ENCODE peak calls at places on chromosomes 11 and 22, in nine cellular contexts. K, F, Q, Z, C, U, N, L and X are unnamed samples.

GRCh38 chr11:130504317-130504716 is 55.9 kb downstream of the ADAMTS15 start:
- DNase-seq in K (no peak), F (no peak), Q (no peak), Z (no peak), C (no peak), U (no peak), N (no peak), L (no peak), X (no peak)

GRCh38 chr22:38826801-38827200 is 17.0 kb downstream of the NPTXR start:
- DNase-seq in K (peak), F (no peak), Q (no peak), Z (no peak), C (no peak), U (no peak), N (no peak), L (no peak), X (no peak)

GRCh38 chr22:24553597-24554315 is 1.2 kb downstream of the GUCD1 start:
- DNase-seq in K (no peak), F (peak), Q (peak), Z (no peak), C (no peak), U (peak), N (peak), L (peak), X (no peak)

GRCh38 chr11:76008474-76008873 is 193.5 kb downstream of the UVRAG start:
- DNase-seq in K (no peak), F (peak), Q (no peak), Z (no peak), C (no peak), U (no peak), N (peak), L (peak), X (peak)

GRCh38 chr11:68441466-68442230 is 18.9 kb upstream of the PPP6R3 start:
- DNase-seq in K (no peak), F (no peak), Q (no peak), Z (no peak), C (peak), U (no peak), N (peak), L (peak), X (peak)

GRCh38 chr22:19991645-19992451 is 24.8 kb downstream of the ARVCF start:
- DNase-seq in K (no peak), F (no peak), Q (no peak), Z (peak), C (no peak), U (no peak), N (no peak), L (no peak), X (no peak)

GRCh38 chr11:70063555-70063954 is 14.6 kb upstream of the ANO1 start:
- DNase-seq in K (no peak), F (peak), Q (peak), Z (no peak), C (no peak), U (no peak), N (no peak), L (no peak), X (no peak)

GRCh38 chr22:50485221-50486131 is 1.2 kb upstream of the MIOX start:
- DNase-seq in K (peak), F (peak), Q (no peak), Z (no peak), C (no peak), U (no peak), N (no peak), L (no peak), X (no peak)

GRCh38 chr22:23888615-23889401 is 5.4 kb upstream of the MIF start:
- DNase-seq in K (no peak), F (no peak), Q (no peak), Z (no peak), C (peak), U (no peak), N (peak), L (peak), X (peak)

DNA sequence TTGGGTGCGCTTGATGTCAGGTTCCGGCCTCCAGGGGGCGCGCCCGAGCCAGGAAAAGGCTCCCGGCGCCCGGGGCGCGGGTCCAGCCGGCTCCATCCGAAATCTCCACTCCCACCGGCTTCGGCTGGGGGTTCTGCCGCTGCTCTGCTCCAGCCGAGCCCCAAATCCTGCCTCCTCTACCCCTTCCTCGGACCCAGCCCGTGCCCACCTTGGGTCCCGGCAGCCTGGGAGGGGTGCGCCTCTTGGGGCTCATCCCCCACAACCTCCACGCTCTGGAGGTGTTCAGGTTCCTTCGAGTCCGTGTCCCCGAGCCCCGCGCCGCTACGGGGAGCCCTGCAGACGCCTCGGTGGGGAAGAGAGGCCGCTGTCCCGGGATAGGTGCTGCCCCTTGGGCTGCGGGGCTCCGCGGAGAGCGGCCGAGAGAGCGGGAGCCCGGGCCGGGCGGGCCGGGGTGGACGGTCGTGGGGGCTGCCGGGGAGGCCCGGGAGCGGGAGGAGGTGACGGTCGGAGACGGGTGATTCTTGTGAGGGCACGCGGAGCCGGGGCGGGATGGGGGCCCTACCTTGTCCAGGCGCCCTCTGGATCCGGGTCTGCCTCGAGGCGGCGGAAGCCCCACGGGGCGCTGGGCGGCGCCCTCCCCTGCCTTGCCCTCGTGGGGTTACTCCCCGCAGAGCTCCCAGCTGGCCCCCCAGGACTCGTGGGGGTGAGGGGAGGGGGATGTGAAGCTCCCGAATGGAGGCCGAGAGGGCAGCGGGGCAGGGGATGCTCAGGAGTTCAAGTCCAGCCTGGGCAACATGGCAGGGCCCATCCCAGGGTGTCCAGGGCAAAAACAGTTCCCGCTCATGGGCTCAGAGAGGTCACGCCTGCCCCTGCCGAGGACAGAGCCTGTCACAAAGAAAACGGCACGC is 13.2 kb upstream of the CYB5R3 start:
- DNase-seq in K (peak), F (peak), Q (peak), Z (peak), C (peak), U (peak), N (peak), L (peak), X (peak)
- H3K4me3 ChIP-seq in K (peak), F (peak), Q (peak), Z (peak), C (peak), U (peak), N (peak), L (peak), X (peak)

GRCh38 chr11:9861860-9862725 is 198.2 kb downstream of the SWAP70 start:
- DNase-seq in K (no peak), F (peak), Q (peak), Z (no peak), C (peak), U (peak), N (peak), L (peak), X (peak)

GRCh38 chr11:9858822-9859221 is 194.9 kb downstream of the SWAP70 start:
- DNase-seq in K (no peak), F (no peak), Q (no peak), Z (no peak), C (peak), U (no peak), N (peak), L (no peak), X (peak)

GRCh38 chr11:9862981-9863380 is 199.1 kb downstream of the SWAP70 start:
- DNase-seq in K (no peak), F (no peak), Q (no peak), Z (no peak), C (no peak), U (no peak), N (no peak), L (peak), X (peak)

GRCh38 chr11:9858218-9858617 is 194.3 kb downstream of the SWAP70 start:
- DNase-seq in K (no peak), F (no peak), Q (no peak), Z (no peak), C (no peak), U (no peak), N (no peak), L (no peak), X (no peak)

GRCh38 chr11:9859491-9860305 is 195.8 kb downstream of the SWAP70 start:
- DNase-seq in K (no peak), F (no peak), Q (no peak), Z (no peak), C (peak), U (no peak), N (peak), L (peak), X (peak)
- H3K4me3 ChIP-seq in K (no peak), F (no peak), Q (no peak), Z (no peak), C (no peak), U (no peak), N (no peak), L (no peak), X (no peak)

DNA sequence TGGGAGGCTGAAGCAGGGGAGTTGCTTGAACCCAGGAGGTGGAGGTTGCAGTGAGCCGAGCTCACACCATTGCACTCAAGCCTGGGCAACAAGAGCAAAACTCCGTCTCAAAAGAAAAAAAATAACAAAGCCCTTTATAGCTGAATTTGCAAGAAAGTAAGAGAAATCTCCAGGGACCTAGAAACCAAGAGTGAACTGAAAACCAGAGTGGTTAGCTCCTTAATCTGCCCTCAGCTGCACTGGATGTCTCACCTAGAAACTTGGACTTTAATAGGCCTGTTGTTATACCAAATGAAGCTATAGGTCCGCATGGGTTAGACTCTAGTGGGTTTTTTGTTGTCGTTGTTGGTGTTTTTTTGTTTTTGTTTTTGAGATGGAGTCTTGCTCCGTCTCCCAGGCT is 4.1 kb downstream of the NEU3 start:
- DNase-seq in K (no peak), F (no peak), Q (no peak), Z (no peak), C (no peak), U (no peak), N (no peak), L (no peak), X (no peak)
- H3K4me3 ChIP-seq in K (no peak), F (no peak), Q (no peak), Z (no peak), C (no peak), U (no peak), N (no peak), L (no peak), X (no peak)

GRCh38 chr11:66600924-66601233 is 7.9 kb downstream of the CCS start:
- DNase-seq in K (no peak), F (no peak), Q (no peak), Z (no peak), C (no peak), U (no peak), N (no peak), L (no peak), X (no peak)

GRCh38 chr11:66598993-66599392 is 6.0 kb downstream of the CCS start:
- DNase-seq in K (no peak), F (no peak), Q (no peak), Z (no peak), C (no peak), U (no peak), N (no peak), L (no peak), X (no peak)

GRCh38 chr11:66604161-66604560 is 11.2 kb downstream of the CCS start:
- DNase-seq in K (no peak), F (no peak), Q (no peak), Z (no peak), C (no peak), U (no peak), N (no peak), L (no peak), X (no peak)

GRCh38 chr11:66600219-66600923 is 7.4 kb downstream of the CCS start:
- DNase-seq in K (no peak), F (no peak), Q (no peak), Z (no peak), C (no peak), U (no peak), N (peak), L (no peak), X (peak)

DNA sequence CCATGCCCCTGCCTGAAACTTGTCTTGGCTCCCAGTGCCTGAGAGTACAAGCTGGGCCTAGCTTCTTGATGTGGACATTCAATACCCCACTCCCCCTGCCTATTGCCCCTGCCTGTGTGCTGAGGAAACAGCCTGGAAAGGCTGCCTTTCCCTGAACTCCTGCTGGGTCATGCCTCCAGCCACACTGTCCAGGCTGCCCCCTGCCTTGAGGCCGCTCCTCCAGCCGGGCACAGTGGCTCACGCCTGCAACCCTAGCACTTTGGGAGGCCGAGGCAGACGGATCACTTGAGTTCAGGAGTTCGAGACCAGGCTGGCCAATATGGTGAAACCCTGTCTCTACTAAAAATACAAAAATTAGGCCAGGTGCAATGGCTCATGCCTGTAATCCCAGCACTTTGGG is 10.1 kb downstream of the CCS start:
- DNase-seq in K (no peak), F (no peak), Q (no peak), Z (no peak), C (no peak), U (no peak), N (no peak), L (no peak), X (no peak)
- H3K4me3 ChIP-seq in K (no peak), F (no peak), Q (no peak), Z (no peak), C (no peak), U (no peak), N (no peak), L (no peak), X (no peak)